ENCODE peak calls at places on chromosomes 12 and 14, in eight cellular contexts. S is GM12864, I is esophagus squamous epithelium, Q is GM10248, P is IMR-90, O is glutamatergic neuron, X is lower lobe of right lung, G is fibroblast of mammary gland. A is an unnamed sample.

GRCh38 chr14:104714681-104715080 is 9.3 kb upstream of the ADSS1 start:
- DNase-seq in S (no peak), I (no peak), Q (no peak), P (no peak), O (no peak), X (no peak), G (no peak), A (no peak)

GRCh38 chr12:41018010-41018409 is 170.1 kb upstream of the PDZRN4 start:
- DNase-seq in S (no peak), I (no peak), Q (no peak), P (no peak), O (no peak), X (no peak), G (no peak), A (no peak)

GRCh38 chr12:133234971-133235370 is 706 bp downstream of the ANHX start:
- DNase-seq in S (no peak), I (no peak), Q (no peak), P (no peak), O (no peak), X (no peak), G (no peak), A (peak; percentile 21)

GRCh38 chr14:95841680-95842079 is 35.0 kb upstream of the TUNAR start:
- DNase-seq in S (no peak), I (no peak), Q (no peak), P (no peak), O (no peak), X (no peak), G (no peak), A (no peak)

GRCh38 chr12:89873745-89874144 is 165.1 kb upstream of the ATP2B1 start:
- DNase-seq in S (no peak), I (no peak), Q (no peak), P (peak; percentile 52), O (no peak), X (no peak), G (peak; percentile 32), A (no peak)

GRCh38 chr14:71552809-71553208 is 379.4 kb upstream of the RGS6 start:
- DNase-seq in S (no peak), I (no peak), Q (no peak), P (no peak), O (no peak), X (no peak), G (no peak), A (no peak)

GRCh38 chr14:106605548-106606448 is 1079.4 kb downstream of the TMEM121 start:
- DNase-seq in S (no peak), I (peak; percentile 11), Q (peak; percentile 74), P (no peak), O (no peak), X (peak; percentile 71), G (no peak), A (peak; percentile 68)

GRCh38 chr12:122297494-122297893 is 31.2 kb upstream of the VPS33A start:
- DNase-seq in S (no peak), I (no peak), Q (no peak), P (no peak), O (no peak), X (no peak), G (no peak), A (no peak)

GRCh38 chr12:123533672-123534643 is at the start of gene RILPL1:
- DNase-seq in S (no peak), I (no peak), Q (peak; percentile 82), P (peak; percentile 32), O (peak; percentile 66), X (peak; percentile 67), G (peak; percentile 20), A (peak; percentile 85)

GRCh38 chr12:59500915-59501314 is 94.9 kb upstream of the SLC16A7 start:
- DNase-seq in S (no peak), I (no peak), Q (no peak), P (no peak), O (no peak), X (no peak), G (no peak), A (no peak)

GRCh38 chr12:113030875-113031525 is 25.5 kb upstream of the DTX1 start:
- DNase-seq in S (no peak), I (no peak), Q (peak; percentile 59), P (peak; percentile 52), O (peak; percentile 32), X (no peak), G (peak; percentile 66), A (peak; percentile 64)

GRCh38 chr12:130761537-130762318 is 45.6 kb upstream of the RIMBP2 start:
- DNase-seq in S (no peak), I (no peak), Q (peak; percentile 77), P (peak; percentile 41), O (peak; percentile 85), X (no peak), G (peak; percentile 42), A (peak; percentile 77)

GRCh38 chr14:66104486-66104885 is 381.7 kb upstream of the CCDC196 start:
- DNase-seq in S (no peak), I (no peak), Q (no peak), P (no peak), O (no peak), X (no peak), G (no peak), A (no peak)

GRCh38 chr14:35155962-35156361 is 33.6 kb downstream of the PRORP start:
- DNase-seq in S (no peak), I (no peak), Q (peak; percentile 34), P (peak; percentile 79), O (no peak), X (no peak), G (peak; percentile 28), A (no peak)

GRCh38 chr12:64450711-64451486 is 1.0 kb upstream of the TBK1 start:
- DNase-seq in S (no peak), I (no peak), Q (peak; percentile 21), P (peak; percentile 19), O (no peak), X (no peak), G (peak; percentile 17), A (no peak)

GRCh38 chr12:96502477-96502876 is 13.1 kb downstream of the CFAP54 start:
- DNase-seq in S (peak; percentile 69), I (no peak), Q (no peak), P (no peak), O (no peak), X (no peak), G (no peak), A (peak; percentile 23)

GRCh38 chr12:96501139-96501741 is 11.9 kb downstream of the CFAP54 start:
- DNase-seq in S (peak; percentile 61), I (peak; percentile 16), Q (peak; percentile 30), P (peak; percentile 61), O (no peak), X (no peak), G (peak; percentile 72), A (no peak)

GRCh38 chr12:96502949-96503532 is 13.7 kb downstream of the CFAP54 start:
- DNase-seq in S (no peak), I (no peak), Q (no peak), P (no peak), O (no peak), X (no peak), G (no peak), A (no peak)

GRCh38 chr12:96501908-96502307 is 12.5 kb downstream of the CFAP54 start:
- DNase-seq in S (no peak), I (no peak), Q (no peak), P (no peak), O (no peak), X (no peak), G (no peak), A (no peak)

DNA sequence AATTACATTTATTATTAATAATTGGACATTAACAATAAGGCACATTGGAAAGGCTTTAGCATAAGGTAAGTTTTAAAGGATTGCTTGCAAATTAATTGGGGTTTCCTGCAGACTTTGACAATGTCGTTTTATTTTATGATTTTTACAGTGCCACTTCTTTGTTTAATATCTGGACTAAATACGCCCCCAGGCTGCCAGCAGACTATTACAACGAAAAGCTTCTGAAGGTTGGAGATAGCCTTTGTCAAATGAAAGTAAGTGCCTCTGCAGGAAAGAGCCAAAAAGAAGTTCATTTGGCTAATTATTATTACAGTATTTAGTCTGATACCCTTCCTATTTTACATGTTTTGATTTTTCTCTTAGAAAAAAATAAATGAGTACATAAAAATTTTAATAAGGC is 11.3 kb downstream of the CFAP54 start:
- DNase-seq in S (no peak), I (no peak), Q (no peak), P (peak; percentile 40), O (no peak), X (no peak), G (peak; percentile 53), A (no peak)
- TF ChIP-seq CTCF in S (no peak), I (peak; percentile 6), Q (peak; percentile 16), P (peak; percentile 39), O (no peak), X (no peak), G (peak; percentile 38), A (peak; percentile 35)

GRCh38 chr12:106897082-106897481 is 58.6 kb upstream of the TMEM263 start:
- DNase-seq in S (no peak), I (no peak), Q (no peak), P (peak; percentile 45), O (no peak), X (no peak), G (peak; percentile 50), A (no peak)
- TF ChIP-seq CTCF in S (no peak), I (no peak), Q (no peak), P (peak; percentile 40), O (no peak), X (no peak), G (peak; percentile 13), A (no peak)

DNA sequence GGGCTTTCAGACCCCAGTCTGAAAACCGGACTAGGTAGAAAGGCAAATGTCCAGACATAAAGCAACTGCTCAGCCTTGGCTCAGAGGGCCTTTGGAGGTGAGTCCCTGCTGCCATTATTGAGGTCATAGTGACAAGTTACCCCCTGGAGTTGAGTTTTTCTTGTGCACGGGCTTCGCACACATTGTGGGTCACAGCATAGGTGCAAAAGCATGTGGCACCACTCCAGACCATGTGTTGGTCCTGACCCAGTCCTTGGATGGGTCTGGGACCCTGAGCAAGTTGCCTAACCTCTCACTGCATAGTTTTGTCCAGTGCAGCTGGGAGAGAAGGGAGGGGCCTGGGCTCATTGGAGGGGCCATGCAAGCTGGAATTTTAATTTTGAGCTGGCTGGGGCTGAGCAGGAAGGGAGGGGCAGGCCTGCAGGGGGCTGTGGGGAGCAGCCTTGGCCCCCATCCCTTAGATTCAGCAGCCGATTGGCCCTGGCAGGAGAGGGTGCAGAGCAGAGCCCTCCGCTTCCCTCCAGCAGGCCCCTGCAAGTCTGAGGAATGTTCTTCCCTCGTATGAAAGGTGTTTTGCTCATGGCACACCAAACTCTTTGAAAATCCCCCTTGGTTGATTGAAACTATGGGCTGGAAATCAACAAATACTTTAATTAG is 4.2 kb upstream of the KRT5 start:
- DNase-seq in S (no peak), I (no peak), Q (no peak), P (no peak), O (no peak), X (no peak), G (no peak), A (no peak)
- TF ChIP-seq CTCF in S (no peak), I (no peak), Q (no peak), P (no peak), O (no peak), X (no peak), G (no peak), A (no peak)

GRCh38 chr12:7787574-7788315 is 1.5 kb upstream of the NANOG start:
- DNase-seq in S (no peak), I (no peak), Q (no peak), P (no peak), O (no peak), X (no peak), G (peak; percentile 28), A (no peak)

DNA sequence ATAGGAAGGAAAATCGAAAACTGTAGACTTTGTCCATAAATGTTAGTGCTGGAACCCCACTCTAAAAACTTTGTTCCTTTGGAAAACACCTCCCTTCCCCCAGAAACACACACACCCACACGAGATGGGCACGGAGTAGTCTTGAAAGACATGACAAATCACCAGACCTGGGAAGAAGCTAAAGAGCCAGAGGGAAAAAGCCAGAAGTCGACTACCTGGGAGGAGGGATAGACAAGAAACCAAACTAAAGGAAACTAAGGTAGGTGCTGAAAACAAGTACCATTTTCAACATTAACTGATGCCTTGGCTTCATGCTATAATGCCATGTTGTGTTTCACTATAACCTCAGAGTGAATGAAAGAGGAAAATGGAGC is 899 bp upstream of the NANOG start:
- DNase-seq in S (no peak), I (no peak), Q (no peak), P (no peak), O (no peak), X (no peak), G (no peak), A (no peak)
- TF ChIP-seq CTCF in S (no peak), I (no peak), Q (no peak), P (no peak), O (no peak), X (no peak), G (no peak), A (no peak)

A was measured in GM13977.